ENCODE peak calls at places on chromosomes 3 and 15, in eight cellular contexts. H is globus pallidus; M is ovary; E is uterus; U is T-helper 2 cell treated with Interferon-gamma antibody and Interleukin-4, amounts not matched to agents 5 μg/mL and 100 μg/mL, for 36 hours; F is kidney epithelial cell; I is activated CD4-positive, alpha-beta T cell treated with anti-CD3 and anti-CD28 coated beads, Interleukin-2, amount 50 U/mL, for 24 hours; S is HFFc6. R is an unnamed sample.

GRCh38 chr3:177278016-177278415 is 80.7 kb upstream of the TBL1XR1 start:
- DNase-seq in H (no peak), E (no peak), I (no peak), M (no peak), S (no peak), U (no peak), F (no peak), R (no peak)

GRCh38 chr3:197339841-197340520 is 41.6 kb upstream of the DLG1 start:
- DNase-seq in E (no peak), M (no peak), F (no peak), H (no peak), I (no peak), U (no peak), S (peak; percentile 20), R (no peak)

GRCh38 chr3:189393598-189393997 is 221.8 kb downstream of the TPRG1 start:
- DNase-seq in F (no peak), S (no peak), H (no peak), E (no peak), U (no peak), I (no peak), M (no peak), R (no peak)

GRCh38 chr15:63918317-63918672 is 84.5 kb upstream of the HERC1 start:
- DNase-seq in E (no peak), H (no peak), F (no peak), M (no peak), S (no peak), U (no peak), I (no peak), R (no peak)

GRCh38 chr3:179148446-179149238 is 485 bp downstream of the PIK3CA start:
- DNase-seq in I (peak; percentile 52), E (peak; percentile 52), S (peak; percentile 10), U (peak; percentile 52), H (peak; percentile 35), M (peak; percentile 46), F (no peak), R (peak; percentile 51)

GRCh38 chr3:163692484-163692883 is 1385.8 kb downstream of the SI start:
- DNase-seq in S (no peak), I (no peak), F (no peak), U (no peak), H (no peak), E (no peak), M (no peak), R (no peak)

GRCh38 chr15:66657062-66658020 is 44.7 kb upstream of the SMAD6 start:
- DNase-seq in E (no peak), H (no peak), U (no peak), F (no peak), I (no peak), S (peak; percentile 10), M (no peak), R (no peak)

GRCh38 chr3:141544697-141545096 is 57.9 kb downstream of the RASA2 start:
- DNase-seq in U (no peak), M (no peak), S (no peak), I (no peak), F (no peak), E (no peak), H (no peak), R (no peak)

GRCh38 chr3:73848173-73848751 is 223.5 kb upstream of the PDZRN3 start:
- DNase-seq in H (peak; percentile 23), U (no peak), S (peak; percentile 7), M (no peak), F (no peak), I (no peak), E (no peak), R (no peak)

GRCh38 chr15:101358895-101359294 is 63.8 kb upstream of the SNRPA1 start:
- DNase-seq in M (no peak), U (no peak), H (no peak), F (no peak), I (no peak), E (no peak), S (peak; percentile 2), R (no peak)

GRCh38 chr3:102733811-102734574 is 299.2 kb downstream of the ZPLD1 start:
- DNase-seq in F (no peak), M (no peak), H (no peak), S (no peak), U (no peak), I (no peak), E (no peak), R (no peak)

GRCh38 chr15:95826388-95826781 is 504.1 kb upstream of the NR2F2 start:
- DNase-seq in H (no peak), S (no peak), I (no peak), U (no peak), M (no peak), E (no peak), F (no peak), R (no peak)

GRCh38 chr3:111785034-111785433 is 74.0 kb upstream of the PHLDB2 start:
- DNase-seq in S (no peak), M (no peak), E (no peak), H (no peak), U (no peak), I (no peak), F (no peak), R (no peak)

GRCh38 chr3:168186293-168186983 is 90.7 kb upstream of the GOLIM4 start:
- DNase-seq in H (no peak), U (no peak), E (no peak), I (no peak), F (no peak), M (no peak), S (no peak), R (no peak)

GRCh38 chr3:119146578-119147375 is 812 bp downstream of the TEX55 start:
- DNase-seq in U (no peak), I (no peak), E (no peak), H (no peak), M (no peak), S (no peak), F (no peak), R (no peak)

GRCh38 chr3:112086018-112086854 is at the start of gene C3orf52:
- DNase-seq in M (peak; percentile 64), F (no peak), U (peak; percentile 81), I (peak; percentile 17), H (peak; percentile 24), S (peak; percentile 82), E (peak; percentile 71), R (peak; percentile 32)

GRCh38 chr3:30768703-30769550 is 125.5 kb downstream of the GADL1 start:
- DNase-seq in E (peak; percentile 69), M (peak; percentile 74), F (peak; percentile 44), U (peak; percentile 57), I (peak; percentile 57), S (peak; percentile 44), H (peak; percentile 41), R (peak; percentile 35)

GRCh38 chr3:23365066-23365465 is 161.9 kb downstream of the UBE2E2 start:
- DNase-seq in U (no peak), H (no peak), F (no peak), S (no peak), I (no peak), E (no peak), M (no peak), R (no peak)

GRCh38 chr15:60585743-60586708 is 107.1 kb upstream of the ICE2 start:
- DNase-seq in S (peak; percentile 75), U (peak; percentile 43), H (peak; percentile 73), M (peak; percentile 70), I (peak; percentile 73), F (peak; percentile 23), E (peak; percentile 52), R (peak; percentile 80)

GRCh38 chr3:183809209-183809608 is 16.2 kb downstream of the MAP6D1 start:
- DNase-seq in H (no peak), E (no peak), M (no peak), F (no peak), I (no peak), U (no peak), S (no peak), R (no peak)

GRCh38 chr3:130835483-130835882 is 58.4 kb upstream of the ATP2C1 start:
- DNase-seq in E (no peak), H (no peak), U (no peak), I (no peak), S (peak; percentile 35), F (no peak), M (no peak), R (no peak)

GRCh38 chr15:69219690-69220089 is 59.3 kb downstream of the GLCE start:
- DNase-seq in E (no peak), F (no peak), S (no peak), U (no peak), M (no peak), I (no peak), H (no peak), R (no peak)

GRCh38 chr15:31263751-31264533 is 62.7 kb upstream of the KLF13 start:
- DNase-seq in I (peak; percentile 51), F (peak; percentile 2), S (no peak), M (peak; percentile 32), U (peak; percentile 54), H (peak; percentile 61), E (no peak), R (peak; percentile 79)

GRCh38 chr3:134432236-134432635 is 53.5 kb downstream of the ANAPC13 start:
- DNase-seq in H (no peak), S (no peak), I (no peak), U (no peak), M (no peak), E (no peak), F (no peak), R (no peak)

GRCh38 chr15:78712797-78713515 is 71.9 kb upstream of the CHRNB4 start:
- DNase-seq in S (no peak), U (no peak), M (no peak), E (no peak), H (no peak), F (no peak), I (no peak), R (no peak)

GRCh38 chr3:63655519-63655918 is 3.0 kb downstream of the SNTN start:
- DNase-seq in H (no peak), E (no peak), S (peak; percentile 73), M (no peak), F (peak; percentile 56), U (no peak), I (no peak), R (no peak)

GRCh38 chr15:76116138-76116885 is 56.5 kb downstream of the TMEM266 start:
- DNase-seq in U (no peak), E (no peak), H (no peak), I (no peak), F (no peak), M (no peak), S (no peak), R (no peak)

R was measured in G401.